ENCODE peak calls at places on chromosome 9, in five cellular contexts. R, Q, U, Z and O are unnamed samples.
A peak's percentile ranks its signal among the peaks of the same experiment; 100 is the strongest.

GRCh38 chr9:87267251-87267679 is 230.4 kb upstream of the DAPK1 start:
- DNase-seq in R (peak; percentile 72), U (no peak), Z (peak; percentile 46), Q (no peak), O (no peak)

GRCh38 chr9:129567842-129568559 is 52.9 kb downstream of the C9orf50 start:
- DNase-seq in Z (peak; percentile 76), U (peak; percentile 30), Q (no peak), R (no peak), O (no peak)

GRCh38 chr9:27591093-27591492 is 17.8 kb upstream of the C9orf72 start:
- DNase-seq in Z (no peak), U (no peak), Q (no peak), R (no peak), O (no peak)

GRCh38 chr9:134062461-134063087 is 5.3 kb downstream of the BRD3 start:
- DNase-seq in U (no peak), R (peak; percentile 56), Z (no peak), Q (peak; percentile 61), O (no peak)

GRCh38 chr9:97565262-97565661 is 63.8 kb downstream of the TMOD1 start:
- DNase-seq in Q (peak; percentile 39), Z (no peak), R (no peak), U (no peak), O (no peak)

GRCh38 chr9:69932901-69933300 is 110.7 kb upstream of the MAMDC2 start:
- DNase-seq in Z (peak; percentile 12), R (no peak), U (peak; percentile 44), Q (no peak), O (no peak)

GRCh38 chr9:111945216-111945615 is 48.6 kb downstream of the UGCG start:
- DNase-seq in Q (no peak), U (peak; percentile 60), Z (peak; percentile 71), R (no peak), O (no peak)

GRCh38 chr9:93600504-93600903 is 24.1 kb downstream of the PHF2 start:
- DNase-seq in U (no peak), R (no peak), Z (no peak), Q (peak; percentile 71), O (no peak)

GRCh38 chr9:88458716-88459115 is 70.5 kb downstream of the SPIN1 start:
- DNase-seq in R (no peak), Q (no peak), U (no peak), Z (peak; percentile 88), O (no peak)

GRCh38 chr9:694499-695154 is 146.9 kb upstream of the DMRT1 start:
- DNase-seq in Z (peak; percentile 73), Q (no peak), R (no peak), U (peak; percentile 97), O (no peak)

GRCh38 chr9:129394011-129394919 is 216.2 kb upstream of the IER5L start:
- DNase-seq in R (no peak), Q (no peak), U (no peak), Z (no peak), O (no peak)

GRCh38 chr9:16214677-16215076 is 655.8 kb downstream of the BNC2 start:
- DNase-seq in Z (no peak), U (no peak), Q (no peak), R (no peak), O (no peak)

GRCh38 chr9:137316012-137316981 is 14.2 kb upstream of the NRARP start:
- DNase-seq in U (peak; percentile 65), Z (peak; percentile 56), R (peak; percentile 62), Q (no peak), O (no peak)

GRCh38 chr9:503881-504852 is 289.5 kb downstream of the DOCK8 start:
- DNase-seq in U (peak; percentile 58), R (peak; percentile 81), Z (peak; percentile 78), Q (peak; percentile 91), O (peak; percentile 41)

GRCh38 chr9:19186240-19186639 is 44.3 kb upstream of the DENND4C start:
- DNase-seq in R (no peak), U (no peak), Q (no peak), Z (no peak), O (no peak)
- H3K4me3 ChIP-seq in R (no peak overlapping the region), U (no peak overlapping the region), Q (no peak overlapping the region), Z (no peak overlapping the region), O (no peak overlapping the region)

DNA sequence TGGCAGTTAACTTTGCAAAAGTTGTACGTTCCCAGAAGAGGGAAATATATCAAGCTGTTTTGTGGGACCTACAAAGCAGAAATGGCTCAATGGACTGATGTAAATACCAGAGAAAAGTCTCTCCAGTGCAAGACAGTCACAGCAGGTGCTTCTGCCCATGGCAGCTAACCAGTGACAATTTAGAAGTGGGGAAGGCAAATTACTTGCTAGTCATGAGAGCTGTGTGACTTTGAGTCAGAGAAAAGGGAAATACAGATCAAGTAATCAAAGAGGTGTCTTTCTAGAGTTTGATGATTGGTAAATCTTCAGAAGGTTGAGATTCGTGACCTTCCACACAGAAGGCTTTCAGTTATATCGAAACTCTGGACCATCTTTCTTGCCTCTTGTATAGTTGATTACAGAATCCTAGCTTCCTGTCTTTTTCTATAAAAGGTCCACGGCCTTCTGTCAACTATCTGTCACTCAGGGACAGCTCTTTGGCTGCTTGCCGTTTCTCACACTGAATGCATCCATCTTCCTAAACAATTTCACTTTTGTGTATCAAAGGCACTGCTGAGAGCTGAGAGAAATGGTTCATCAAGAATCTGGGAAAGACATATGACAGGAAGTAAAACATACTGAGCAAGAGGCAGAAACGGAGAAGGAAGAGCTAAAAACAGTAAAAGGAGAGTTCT is 994.0 kb upstream of the ACO1 start:
- DNase-seq in R (no peak), Q (no peak), Z (no peak), U (peak; percentile 6), O (no peak)
- H3K4me3 ChIP-seq in R (no peak overlapping the region), Q (no peak overlapping the region), Z (no peak overlapping the region), U (no peak overlapping the region), O (no peak overlapping the region)

GRCh38 chr9:37121881-37122280 is 1.5 kb downstream of the ZCCHC7 start:
- DNase-seq in Z (no peak), U (peak; percentile 17), Q (no peak), R (no peak), O (no peak)
- H3K4me3 ChIP-seq in Z (peak overlapping the region; percentile 76), U (peak overlapping the region; percentile 33), Q (no peak overlapping the region), R (no peak overlapping the region), O (no peak overlapping the region)

GRCh38 chr9:4490705-4491620 is 695 bp downstream of the SLC1A1 start:
- DNase-seq in R (no peak), Z (no peak), Q (no peak), U (peak; percentile 25), O (no peak)

GRCh38 chr9:4489919-4490704 is at the start of gene SLC1A1:
- DNase-seq in Q (peak; percentile 87), Z (peak; percentile 64), R (peak; percentile 83), U (peak; percentile 69), O (no peak)

GRCh38 chr9:4486176-4486575 is 4.1 kb upstream of the SLC1A1 start:
- DNase-seq in R (no peak), Z (no peak), Q (no peak), U (no peak), O (no peak)

GRCh38 chr9:4491621-4491975 is 1.3 kb downstream of the SLC1A1 start:
- DNase-seq in Q (no peak), U (no peak), Z (no peak), R (no peak), O (no peak)

DNA sequence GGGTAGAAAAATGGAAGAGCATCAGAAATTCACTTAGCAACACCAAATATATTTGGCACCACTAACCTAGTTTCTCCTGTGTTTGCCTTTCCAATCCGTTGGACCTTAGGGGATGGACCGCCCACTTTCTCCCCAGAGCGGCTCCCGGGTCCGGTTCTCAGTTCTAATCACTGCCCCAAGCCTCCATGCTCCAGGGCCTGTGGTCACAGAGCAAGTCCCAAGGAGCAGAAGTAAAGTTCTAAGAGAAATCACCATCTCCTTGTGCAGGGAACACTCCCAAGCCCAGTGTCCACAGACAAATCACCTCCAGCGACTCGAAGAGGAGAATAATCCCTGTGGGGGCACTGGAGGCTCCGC is 728 bp upstream of the SLC1A1 start:
- DNase-seq in R (no peak), Q (no peak), U (no peak), Z (peak; percentile 50), O (no peak)
- H3K4me3 ChIP-seq in R (peak overlapping the region; percentile 54), Q (peak overlapping the region; percentile 63), U (peak overlapping the region; percentile 84), Z (peak overlapping the region; percentile 42), O (peak overlapping the region; percentile 87)

DNA sequence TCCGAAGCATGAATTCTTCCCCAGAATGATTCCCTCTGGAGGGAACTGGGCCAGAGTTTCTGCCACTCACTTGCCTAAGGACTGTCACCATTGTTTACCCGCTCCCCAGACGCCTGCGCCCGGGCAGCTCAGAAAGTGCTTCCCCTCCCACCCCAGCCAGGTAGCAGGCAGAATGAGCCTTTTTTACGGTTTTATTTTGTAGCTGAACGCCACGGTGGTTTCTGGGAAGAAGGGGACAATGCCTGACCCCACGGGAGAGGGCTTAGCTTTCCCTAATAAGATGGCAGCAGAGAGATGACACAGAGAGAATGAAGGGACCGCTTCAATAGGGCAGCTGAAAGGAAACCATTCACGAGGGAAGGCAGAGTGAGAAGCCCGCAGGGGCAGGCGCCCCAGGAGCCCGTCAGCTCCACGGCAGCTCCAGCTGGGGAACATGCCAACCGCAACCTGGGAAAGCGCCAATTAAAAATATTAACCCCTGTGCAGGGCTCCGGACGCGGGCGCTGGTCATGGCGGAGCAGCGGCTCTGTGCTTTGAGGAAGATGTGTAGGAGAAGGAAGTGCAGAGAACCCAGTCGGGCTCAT is 20.4 kb upstream of the NTNG2 start:
- DNase-seq in R (no peak), Z (peak; percentile 40), Q (no peak), U (no peak), O (no peak)
- H3K4me3 ChIP-seq in R (no peak overlapping the region), Z (peak overlapping the region; percentile 5), Q (no peak overlapping the region), U (no peak overlapping the region), O (peak overlapping the region; percentile 30)

GRCh38 chr9:7108956-7109355 is 351.2 kb downstream of the KDM4C start:
- DNase-seq in Z (no peak), U (no peak), R (no peak), Q (no peak), O (no peak)
- H3K4me3 ChIP-seq in Z (no peak overlapping the region), U (no peak overlapping the region), R (no peak overlapping the region), Q (no peak overlapping the region), O (no peak overlapping the region)

GRCh38 chr9:114153761-114154596 is 1.4 kb upstream of the COL27A1 start:
- DNase-seq in U (no peak), Z (peak; percentile 42), Q (no peak), R (no peak), O (peak; percentile 25)

GRCh38 chr9:114155263-114155966 is at the start of gene COL27A1:
- DNase-seq in Z (peak; percentile 88), Q (peak; percentile 96), U (peak; percentile 81), R (peak; percentile 91), O (peak; percentile 37)

GRCh38 chr9:114155967-114156294 is 594 bp downstream of the COL27A1 start:
- DNase-seq in Z (no peak), R (no peak), Q (no peak), U (no peak), O (no peak)

GRCh38 chr9:114156311-114156657 is 947 bp downstream of the COL27A1 start:
- DNase-seq in R (no peak), Q (no peak), Z (no peak), U (no peak), O (no peak)

GRCh38 chr9:114154597-114155102 is 687 bp upstream of the COL27A1 start:
- DNase-seq in Q (no peak), Z (no peak), R (no peak), U (peak; percentile 26), O (no peak)
- H3K4me3 ChIP-seq in Q (no peak overlapping the region), Z (peak overlapping the region; percentile 49), R (no peak overlapping the region), U (no peak overlapping the region), O (peak overlapping the region; percentile 41)